ENCODE peak calls at places on chromosomes 5 and 9, in six cellular contexts. One of them, this sample, is unnamed.

GRCh38 chr5:143190260-143190810 is 213.2 kb downstream of the NR3C1 start:
- DNase-seq in activated CD4-positive, alpha-beta T cell treated with anti-CD3 and anti-CD28 coated beads, Interleukin-2, amount 10 ng/mL, durations not matched to agents 7 days and 5 days: no peak
- DNase-seq in progenitor cell of endocrine pancreas: no peak
- DNase-seq in activated naive CD8-positive, alpha-beta T cell treated with anti-CD3 and anti-CD28 coated beads, Interleukin-2, amount 10 ng/mL, durations not matched to agents 7 days and 5 days: no peak
- DNase-seq in DMS153: no peak
- DNase-seq in HTR-8/SVneo: no peak
- DNase-seq in this sample: no peak

GRCh38 chr9:120893585-120893857 is 16.5 kb upstream of the PHF19 start:
- DNase-seq in activated CD4-positive, alpha-beta T cell treated with anti-CD3 and anti-CD28 coated beads, Interleukin-2, amount 10 ng/mL, durations not matched to agents 7 days and 5 days: no peak
- DNase-seq in progenitor cell of endocrine pancreas: no peak
- DNase-seq in activated naive CD8-positive, alpha-beta T cell treated with anti-CD3 and anti-CD28 coated beads, Interleukin-2, amount 10 ng/mL, durations not matched to agents 7 days and 5 days: no peak
- DNase-seq in DMS153: no peak
- DNase-seq in HTR-8/SVneo: no peak
- DNase-seq in this sample: no peak

GRCh38 chr9:110714314-110714713 is 45.7 kb downstream of the MUSK start:
- DNase-seq in activated CD4-positive, alpha-beta T cell treated with anti-CD3 and anti-CD28 coated beads, Interleukin-2, amount 10 ng/mL, durations not matched to agents 7 days and 5 days: no peak
- DNase-seq in progenitor cell of endocrine pancreas: no peak
- DNase-seq in activated naive CD8-positive, alpha-beta T cell treated with anti-CD3 and anti-CD28 coated beads, Interleukin-2, amount 10 ng/mL, durations not matched to agents 7 days and 5 days: no peak
- DNase-seq in DMS153: peak; percentile 74
- DNase-seq in HTR-8/SVneo: no peak
- DNase-seq in this sample: no peak

GRCh38 chr9:4301302-4301701 is 1.4 kb upstream of the GLIS3 start:
- DNase-seq in activated CD4-positive, alpha-beta T cell treated with anti-CD3 and anti-CD28 coated beads, Interleukin-2, amount 10 ng/mL, durations not matched to agents 7 days and 5 days: no peak
- DNase-seq in progenitor cell of endocrine pancreas: no peak
- DNase-seq in activated naive CD8-positive, alpha-beta T cell treated with anti-CD3 and anti-CD28 coated beads, Interleukin-2, amount 10 ng/mL, durations not matched to agents 7 days and 5 days: no peak
- DNase-seq in DMS153: no peak
- DNase-seq in HTR-8/SVneo: no peak
- DNase-seq in this sample: no peak

GRCh38 chr9:76615149-76615548 is 149.1 kb upstream of the PCA3 start:
- DNase-seq in activated CD4-positive, alpha-beta T cell treated with anti-CD3 and anti-CD28 coated beads, Interleukin-2, amount 10 ng/mL, durations not matched to agents 7 days and 5 days: no peak
- DNase-seq in progenitor cell of endocrine pancreas: no peak
- DNase-seq in activated naive CD8-positive, alpha-beta T cell treated with anti-CD3 and anti-CD28 coated beads, Interleukin-2, amount 10 ng/mL, durations not matched to agents 7 days and 5 days: no peak
- DNase-seq in DMS153: no peak
- DNase-seq in HTR-8/SVneo: no peak
- DNase-seq in this sample: no peak

GRCh38 chr5:172641359-172642045 is 439 bp downstream of the NEURL1B start:
- DNase-seq in activated CD4-positive, alpha-beta T cell treated with anti-CD3 and anti-CD28 coated beads, Interleukin-2, amount 10 ng/mL, durations not matched to agents 7 days and 5 days: no peak
- DNase-seq in progenitor cell of endocrine pancreas: no peak
- DNase-seq in activated naive CD8-positive, alpha-beta T cell treated with anti-CD3 and anti-CD28 coated beads, Interleukin-2, amount 10 ng/mL, durations not matched to agents 7 days and 5 days: peak; percentile 64
- DNase-seq in DMS153: no peak
- DNase-seq in HTR-8/SVneo: peak; percentile 50
- DNase-seq in this sample: no peak

GRCh38 chr9:115691686-115692085 is 461.9 kb upstream of the PAPPA start:
- DNase-seq in activated CD4-positive, alpha-beta T cell treated with anti-CD3 and anti-CD28 coated beads, Interleukin-2, amount 10 ng/mL, durations not matched to agents 7 days and 5 days: no peak
- DNase-seq in progenitor cell of endocrine pancreas: no peak
- DNase-seq in activated naive CD8-positive, alpha-beta T cell treated with anti-CD3 and anti-CD28 coated beads, Interleukin-2, amount 10 ng/mL, durations not matched to agents 7 days and 5 days: no peak
- DNase-seq in DMS153: no peak
- DNase-seq in HTR-8/SVneo: no peak
- DNase-seq in this sample: no peak

GRCh38 chr5:1785062-1785461 is 14.6 kb downstream of the MRPL36 start:
- DNase-seq in activated CD4-positive, alpha-beta T cell treated with anti-CD3 and anti-CD28 coated beads, Interleukin-2, amount 10 ng/mL, durations not matched to agents 7 days and 5 days: no peak
- DNase-seq in progenitor cell of endocrine pancreas: no peak
- DNase-seq in activated naive CD8-positive, alpha-beta T cell treated with anti-CD3 and anti-CD28 coated beads, Interleukin-2, amount 10 ng/mL, durations not matched to agents 7 days and 5 days: peak; percentile 33
- DNase-seq in DMS153: no peak
- DNase-seq in HTR-8/SVneo: no peak
- DNase-seq in this sample: no peak

GRCh38 chr5:77239126-77239741 is 28.8 kb downstream of the PDE8B start:
- DNase-seq in activated CD4-positive, alpha-beta T cell treated with anti-CD3 and anti-CD28 coated beads, Interleukin-2, amount 10 ng/mL, durations not matched to agents 7 days and 5 days: peak; percentile 15
- DNase-seq in progenitor cell of endocrine pancreas: no peak
- DNase-seq in activated naive CD8-positive, alpha-beta T cell treated with anti-CD3 and anti-CD28 coated beads, Interleukin-2, amount 10 ng/mL, durations not matched to agents 7 days and 5 days: no peak
- DNase-seq in DMS153: no peak
- DNase-seq in HTR-8/SVneo: no peak
- DNase-seq in this sample: no peak

GRCh38 chr5:135720191-135720590 is 114.3 kb upstream of the SLC25A48 start:
- DNase-seq in activated CD4-positive, alpha-beta T cell treated with anti-CD3 and anti-CD28 coated beads, Interleukin-2, amount 10 ng/mL, durations not matched to agents 7 days and 5 days: no peak
- DNase-seq in progenitor cell of endocrine pancreas: no peak
- DNase-seq in activated naive CD8-positive, alpha-beta T cell treated with anti-CD3 and anti-CD28 coated beads, Interleukin-2, amount 10 ng/mL, durations not matched to agents 7 days and 5 days: no peak
- DNase-seq in DMS153: no peak
- DNase-seq in HTR-8/SVneo: no peak
- DNase-seq in this sample: no peak

GRCh38 chr9:109182940-109183798 is 16.1 kb upstream of the FRRS1L start:
- DNase-seq in activated CD4-positive, alpha-beta T cell treated with anti-CD3 and anti-CD28 coated beads, Interleukin-2, amount 10 ng/mL, durations not matched to agents 7 days and 5 days: no peak
- DNase-seq in progenitor cell of endocrine pancreas: no peak
- DNase-seq in activated naive CD8-positive, alpha-beta T cell treated with anti-CD3 and anti-CD28 coated beads, Interleukin-2, amount 10 ng/mL, durations not matched to agents 7 days and 5 days: no peak
- DNase-seq in DMS153: peak; percentile 19
- DNase-seq in HTR-8/SVneo: peak; percentile 41
- DNase-seq in this sample: no peak

GRCh38 chr9:82117025-82117424 is 128.5 kb downstream of the SPATA31D1 start:
- DNase-seq in activated CD4-positive, alpha-beta T cell treated with anti-CD3 and anti-CD28 coated beads, Interleukin-2, amount 10 ng/mL, durations not matched to agents 7 days and 5 days: no peak
- DNase-seq in progenitor cell of endocrine pancreas: no peak
- DNase-seq in activated naive CD8-positive, alpha-beta T cell treated with anti-CD3 and anti-CD28 coated beads, Interleukin-2, amount 10 ng/mL, durations not matched to agents 7 days and 5 days: no peak
- DNase-seq in DMS153: no peak
- DNase-seq in HTR-8/SVneo: no peak
- DNase-seq in this sample: no peak

GRCh38 chr9:16794871-16795639 is 75.4 kb downstream of the BNC2 start:
- DNase-seq in activated CD4-positive, alpha-beta T cell treated with anti-CD3 and anti-CD28 coated beads, Interleukin-2, amount 10 ng/mL, durations not matched to agents 7 days and 5 days: no peak
- DNase-seq in progenitor cell of endocrine pancreas: no peak
- DNase-seq in activated naive CD8-positive, alpha-beta T cell treated with anti-CD3 and anti-CD28 coated beads, Interleukin-2, amount 10 ng/mL, durations not matched to agents 7 days and 5 days: no peak
- DNase-seq in DMS153: no peak
- DNase-seq in HTR-8/SVneo: no peak
- DNase-seq in this sample: no peak

GRCh38 chr5:3344671-3345070 is 251.0 kb upstream of the IRX1 start:
- DNase-seq in activated CD4-positive, alpha-beta T cell treated with anti-CD3 and anti-CD28 coated beads, Interleukin-2, amount 10 ng/mL, durations not matched to agents 7 days and 5 days: no peak
- DNase-seq in progenitor cell of endocrine pancreas: no peak
- DNase-seq in activated naive CD8-positive, alpha-beta T cell treated with anti-CD3 and anti-CD28 coated beads, Interleukin-2, amount 10 ng/mL, durations not matched to agents 7 days and 5 days: no peak
- DNase-seq in DMS153: no peak
- DNase-seq in HTR-8/SVneo: no peak
- DNase-seq in this sample: no peak

GRCh38 chr5:32076699-32077695 is 97.1 kb downstream of the GOLPH3 start:
- DNase-seq in activated CD4-positive, alpha-beta T cell treated with anti-CD3 and anti-CD28 coated beads, Interleukin-2, amount 10 ng/mL, durations not matched to agents 7 days and 5 days: peak; percentile 64
- DNase-seq in progenitor cell of endocrine pancreas: no peak
- DNase-seq in activated naive CD8-positive, alpha-beta T cell treated with anti-CD3 and anti-CD28 coated beads, Interleukin-2, amount 10 ng/mL, durations not matched to agents 7 days and 5 days: no peak
- DNase-seq in DMS153: no peak
- DNase-seq in HTR-8/SVneo: peak; percentile 80
- DNase-seq in this sample: no peak

GRCh38 chr5:132653716-132654115 is 4.3 kb upstream of the IL13 start:
- DNase-seq in activated CD4-positive, alpha-beta T cell treated with anti-CD3 and anti-CD28 coated beads, Interleukin-2, amount 10 ng/mL, durations not matched to agents 7 days and 5 days: no peak
- DNase-seq in progenitor cell of endocrine pancreas: no peak
- DNase-seq in activated naive CD8-positive, alpha-beta T cell treated with anti-CD3 and anti-CD28 coated beads, Interleukin-2, amount 10 ng/mL, durations not matched to agents 7 days and 5 days: no peak
- DNase-seq in DMS153: no peak
- DNase-seq in HTR-8/SVneo: no peak
- DNase-seq in this sample: no peak

GRCh38 chr9:128251701-128252100 is 24.1 kb downstream of the GOLGA2 start:
- DNase-seq in activated CD4-positive, alpha-beta T cell treated with anti-CD3 and anti-CD28 coated beads, Interleukin-2, amount 10 ng/mL, durations not matched to agents 7 days and 5 days: no peak
- DNase-seq in progenitor cell of endocrine pancreas: no peak
- DNase-seq in activated naive CD8-positive, alpha-beta T cell treated with anti-CD3 and anti-CD28 coated beads, Interleukin-2, amount 10 ng/mL, durations not matched to agents 7 days and 5 days: no peak
- DNase-seq in DMS153: no peak
- DNase-seq in HTR-8/SVneo: no peak
- DNase-seq in this sample: no peak

GRCh38 chr9:94153905-94154304 is 69.6 kb downstream of the PTPDC1 start:
- DNase-seq in activated CD4-positive, alpha-beta T cell treated with anti-CD3 and anti-CD28 coated beads, Interleukin-2, amount 10 ng/mL, durations not matched to agents 7 days and 5 days: peak; percentile 14
- DNase-seq in progenitor cell of endocrine pancreas: no peak
- DNase-seq in activated naive CD8-positive, alpha-beta T cell treated with anti-CD3 and anti-CD28 coated beads, Interleukin-2, amount 10 ng/mL, durations not matched to agents 7 days and 5 days: no peak
- DNase-seq in DMS153: no peak
- DNase-seq in HTR-8/SVneo: no peak
- DNase-seq in this sample: no peak

GRCh38 chr5:154541553-154541952 is 63.5 kb upstream of the HAND1 start:
- DNase-seq in activated CD4-positive, alpha-beta T cell treated with anti-CD3 and anti-CD28 coated beads, Interleukin-2, amount 10 ng/mL, durations not matched to agents 7 days and 5 days: no peak
- DNase-seq in progenitor cell of endocrine pancreas: no peak
- DNase-seq in activated naive CD8-positive, alpha-beta T cell treated with anti-CD3 and anti-CD28 coated beads, Interleukin-2, amount 10 ng/mL, durations not matched to agents 7 days and 5 days: no peak
- DNase-seq in DMS153: no peak
- DNase-seq in HTR-8/SVneo: no peak
- DNase-seq in this sample: no peak

GRCh38 chr9:78714591-78714990 is 417.7 kb downstream of the PSAT1 start:
- DNase-seq in activated CD4-positive, alpha-beta T cell treated with anti-CD3 and anti-CD28 coated beads, Interleukin-2, amount 10 ng/mL, durations not matched to agents 7 days and 5 days: no peak
- DNase-seq in progenitor cell of endocrine pancreas: no peak
- DNase-seq in activated naive CD8-positive, alpha-beta T cell treated with anti-CD3 and anti-CD28 coated beads, Interleukin-2, amount 10 ng/mL, durations not matched to agents 7 days and 5 days: no peak
- DNase-seq in DMS153: no peak
- DNase-seq in HTR-8/SVneo: no peak
- DNase-seq in this sample: no peak